ENCODE peak calls at places on chromosome 3, in eight cellular contexts. N, S, A, F, E, Q, R and Z are unnamed samples.

GRCh38 chr3:49219132-49219531 is 47.7 kb downstream of the KLHDC8B start:
- DNase-seq in N (no peak), S (no peak), A (no peak), F (no peak), E (no peak), Q (no peak), R (no peak), Z (no peak)

GRCh38 chr3:173750095-173750494 is 352.6 kb downstream of the NLGN1 start:
- DNase-seq in N (no peak), S (no peak), A (no peak), F (peak), E (no peak), Q (no peak), R (no peak), Z (no peak)

GRCh38 chr3:195916291-195916690 is 7.9 kb upstream of the TNK2 start:
- DNase-seq in N (no peak), S (no peak), A (no peak), F (no peak), E (no peak), Q (no peak), R (no peak), Z (no peak)

GRCh38 chr3:139357899-139358298 is 14.1 kb downstream of the MRPS22 start:
- DNase-seq in N (no peak), S (no peak), A (no peak), F (no peak), E (peak), Q (no peak), R (no peak), Z (no peak)

GRCh38 chr3:123595396-123595795 is 10.5 kb upstream of the HACD2 start:
- DNase-seq in N (no peak), S (no peak), A (no peak), F (no peak), E (no peak), Q (no peak), R (no peak), Z (no peak)

GRCh38 chr3:115486880-115487279 is 136.4 kb upstream of the GAP43 start:
- DNase-seq in N (no peak), S (no peak), A (no peak), F (no peak), E (no peak), Q (no peak), R (no peak), Z (no peak)

GRCh38 chr3:120198305-120198878 is 86.6 kb downstream of the GPR156 start:
- DNase-seq in N (no peak), S (peak), A (no peak), F (peak), E (no peak), Q (peak), R (no peak), Z (no peak)

GRCh38 chr3:113273604-113274003 is 62.2 kb downstream of the BOC start:
- DNase-seq in N (no peak), S (no peak), A (no peak), F (no peak), E (no peak), Q (no peak), R (no peak), Z (no peak)

GRCh38 chr3:11803977-11804903 is 42.4 kb downstream of the TAMM41 start:
- DNase-seq in N (peak), S (peak), A (peak), F (peak), E (peak), Q (peak), R (peak), Z (no peak)

GRCh38 chr3:73624363-73625123 is at the start of gene PDZRN3:
- DNase-seq in N (peak), S (no peak), A (peak), F (peak), E (no peak), Q (no peak), R (peak), Z (peak)

GRCh38 chr3:28677581-28677980 is 329.0 kb upstream of the AZI2 start:
- DNase-seq in N (no peak), S (no peak), A (no peak), F (no peak), E (no peak), Q (no peak), R (no peak), Z (no peak)

GRCh38 chr3:56125358-56126005 is 342.8 kb downstream of the ERC2 start:
- DNase-seq in N (no peak), S (peak), A (no peak), F (peak), E (no peak), Q (peak), R (no peak), Z (no peak)

GRCh38 chr3:13015286-13016082 is 57.7 kb downstream of the IQSEC1 start:
- DNase-seq in N (peak), S (no peak), A (peak), F (no peak), E (no peak), Q (peak), R (peak), Z (no peak)

GRCh38 chr3:111981457-111981763 is 2.6 kb downstream of the ABHD10 start:
- DNase-seq in N (no peak), S (no peak), A (no peak), F (no peak), E (no peak), Q (no peak), R (no peak), Z (no peak)

GRCh38 chr3:56042326-56042951 is 425.8 kb downstream of the ERC2 start:
- DNase-seq in N (no peak), S (peak), A (no peak), F (peak), E (no peak), Q (peak), R (no peak), Z (no peak)

GRCh38 chr3:125055913-125056705 is at the start of gene HEG1:
- DNase-seq in N (peak), S (peak), A (peak), F (peak), E (peak), Q (peak), R (peak), Z (peak)

GRCh38 chr3:140006331-140006730 is 71.3 kb downstream of the CLSTN2 start:
- DNase-seq in N (no peak), S (no peak), A (no peak), F (no peak), E (no peak), Q (no peak), R (no peak), Z (peak)

GRCh38 chr3:171839270-171839669 is 3.9 kb upstream of the TMEM212 start:
- DNase-seq in N (no peak), S (no peak), A (no peak), F (no peak), E (no peak), Q (no peak), R (no peak), Z (no peak)

GRCh38 chr3:43870110-43870509 is 179.4 kb downstream of the ABHD5 start:
- DNase-seq in N (no peak), S (peak), A (no peak), F (peak), E (no peak), Q (no peak), R (no peak), Z (peak)

GRCh38 chr3:115423170-115423569 is 200.1 kb upstream of the GAP43 start:
- DNase-seq in N (no peak), S (no peak), A (no peak), F (peak), E (no peak), Q (peak), R (no peak), Z (no peak)

GRCh38 chr3:123313889-123314288 is 112.1 kb downstream of the SEC22A start:
- DNase-seq in N (no peak), S (no peak), A (no peak), F (no peak), E (no peak), Q (no peak), R (no peak), Z (no peak)

GRCh38 chr3:149152420-149152819 is 23.0 kb downstream of the HPS3 start:
- DNase-seq in N (no peak), S (no peak), A (no peak), F (peak), E (peak), Q (peak), R (no peak), Z (no peak)

GRCh38 chr3:70067860-70068479 is 68.4 kb downstream of the SAMMSON start:
- DNase-seq in N (no peak), S (no peak), A (no peak), F (peak), E (no peak), Q (no peak), R (no peak), Z (no peak)

GRCh38 chr3:183274609-183275008 is 21.6 kb downstream of the B3GNT5 start:
- DNase-seq in N (no peak), S (no peak), A (no peak), F (no peak), E (no peak), Q (no peak), R (no peak), Z (no peak)

GRCh38 chr3:59573911-59574310 is 524.1 kb upstream of the CFAP20DC start:
- DNase-seq in N (peak), S (no peak), A (peak), F (peak), E (no peak), Q (no peak), R (no peak), Z (no peak)

GRCh38 chr3:101010316-101010715 is 17.1 kb upstream of the ABI3BP start:
- DNase-seq in N (no peak), S (no peak), A (no peak), F (no peak), E (no peak), Q (no peak), R (no peak), Z (no peak)

GRCh38 chr3:39000008-39000450 is 51.7 kb downstream of the SCN11A start:
- DNase-seq in N (no peak), S (peak), A (no peak), F (peak), E (peak), Q (peak), R (no peak), Z (no peak)

GRCh38 chr3:66178206-66178605 is 42.6 kb upstream of the SLC25A26 start:
- DNase-seq in N (no peak), S (no peak), A (no peak), F (no peak), E (no peak), Q (no peak), R (no peak), Z (no peak)

GRCh38 chr3:58588030-58588614 is 10.9 kb upstream of the FAM107A start:
- DNase-seq in N (no peak), S (no peak), A (no peak), F (peak), E (no peak), Q (peak), R (no peak), Z (no peak)

GRCh38 chr3:104763007-104763406 is 603.7 kb upstream of the ALCAM start:
- DNase-seq in N (no peak), S (no peak), A (peak), F (peak), E (no peak), Q (no peak), R (no peak), Z (no peak)

GRCh38 chr3:127371846-127372245 is 84.0 kb upstream of the PRR20G start:
- DNase-seq in N (no peak), S (no peak), A (no peak), F (no peak), E (no peak), Q (no peak), R (no peak), Z (no peak)

GRCh38 chr3:127374626-127375010 is 86.8 kb upstream of the PRR20G start:
- DNase-seq in N (no peak), S (no peak), A (no peak), F (no peak), E (no peak), Q (no peak), R (no peak), Z (no peak)

GRCh38 chr3:127371338-127371737 is 83.5 kb upstream of the PRR20G start:
- DNase-seq in N (no peak), S (no peak), A (no peak), F (no peak), E (no peak), Q (no peak), R (no peak), Z (no peak)

GRCh38 chr3:127375151-127375937 is 87.5 kb upstream of the PRR20G start:
- DNase-seq in N (no peak), S (no peak), A (no peak), F (no peak), E (no peak), Q (no peak), R (no peak), Z (peak)

GRCh38 chr3:127373701-127374625 is 86.1 kb upstream of the PRR20G start:
- DNase-seq in N (peak), S (peak), A (no peak), F (no peak), E (peak), Q (peak), R (no peak), Z (no peak)
- TF ChIP-seq CTCF in N (peak), S (no peak), A (peak), F (peak), E (peak), Q (peak), R (peak), Z (peak)

GRCh38 chr3:541328-541727 is 344.8 kb downstream of the CHL1 start:
- DNase-seq in N (no peak), S (no peak), A (no peak), F (no peak), E (no peak), Q (no peak), R (no peak), Z (no peak)

GRCh38 chr3:536417-536813 is 339.9 kb downstream of the CHL1 start:
- DNase-seq in N (no peak), S (no peak), A (no peak), F (no peak), E (no peak), Q (no peak), R (no peak), Z (no peak)

DNA sequence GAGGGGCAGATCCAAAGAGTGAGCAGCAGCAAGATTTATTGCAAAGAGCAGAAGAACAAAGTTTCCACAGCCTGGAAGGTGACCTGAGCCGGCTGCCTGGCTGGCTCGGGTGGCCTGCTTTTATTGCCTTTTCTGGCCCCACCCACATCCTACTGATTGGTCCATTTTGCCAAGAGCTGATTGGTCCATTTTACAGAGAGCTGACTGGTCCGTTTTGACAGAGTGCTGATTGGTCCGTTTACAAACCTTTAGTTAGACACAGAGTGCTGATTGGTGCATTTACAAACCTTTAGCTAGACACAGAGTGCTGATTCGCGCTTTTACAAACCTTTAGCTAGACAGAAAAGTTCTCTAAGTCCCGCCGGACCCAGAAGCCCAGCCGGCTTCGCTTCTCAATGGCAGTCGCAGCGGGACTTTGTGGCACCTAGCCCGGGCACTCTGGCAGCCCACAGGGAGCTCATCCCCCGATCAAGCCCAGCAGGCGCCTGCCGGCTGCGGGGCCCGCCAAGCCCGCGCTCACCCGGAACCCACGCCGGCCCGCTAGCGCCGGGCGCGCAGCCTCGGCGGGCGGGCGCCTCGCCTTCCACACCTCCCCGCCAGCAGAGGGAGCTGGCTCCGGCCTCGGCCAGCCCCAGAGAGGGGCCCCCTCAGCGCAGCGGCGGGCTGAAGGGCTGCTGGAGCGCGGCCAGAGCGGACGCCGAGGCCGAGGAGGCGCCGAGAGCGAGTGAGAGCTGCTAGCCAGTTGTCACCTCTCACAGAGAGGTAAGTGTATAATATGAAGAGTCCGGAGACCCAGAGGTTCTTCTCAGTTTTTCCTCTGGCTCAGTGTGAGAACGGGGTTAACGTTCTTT is 339.2 kb downstream of the CHL1 start:
- DNase-seq in N (peak), S (no peak), A (no peak), F (peak), E (no peak), Q (no peak), R (peak), Z (no peak)
- TF ChIP-seq CTCF in N (no peak), S (no peak), A (peak), F (no peak), E (no peak), Q (no peak), R (no peak), Z (no peak)

DNA sequence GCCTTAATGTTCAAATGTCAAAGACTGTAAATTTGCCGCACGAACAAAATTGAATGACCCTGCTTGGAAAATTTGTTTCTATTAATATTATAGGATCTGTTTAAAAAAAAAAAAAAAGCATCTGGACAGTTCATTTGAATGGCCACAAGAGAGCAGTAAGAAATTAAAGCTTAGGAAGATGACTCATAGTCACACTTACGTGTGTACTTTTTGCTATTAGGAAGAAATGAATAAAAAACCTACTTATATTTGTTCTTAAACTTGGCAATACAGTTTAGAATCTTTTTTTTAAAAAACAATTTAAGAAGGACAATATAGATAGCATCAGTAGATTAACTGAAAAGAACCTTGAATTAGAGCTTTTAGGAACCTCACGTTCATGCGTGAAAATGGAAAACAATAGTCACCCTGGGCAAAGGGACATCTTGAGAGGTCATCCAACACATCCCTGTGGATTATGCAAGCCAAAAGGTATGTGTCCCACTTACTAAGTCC is 621.8 kb downstream of the MECOM start:
- DNase-seq in N (no peak), S (peak), A (no peak), F (peak), E (no peak), Q (peak), R (no peak), Z (no peak)
- TF ChIP-seq CTCF in N (peak), S (peak), A (peak), F (peak), E (no peak), Q (peak), R (peak), Z (peak)

GRCh38 chr3:16658004-16658932 is 53.0 kb upstream of the DAZL start:
- DNase-seq in N (no peak), S (no peak), A (no peak), F (peak), E (no peak), Q (peak), R (no peak), Z (no peak)
- TF ChIP-seq CTCF in N (no peak), S (no peak), A (peak), F (peak), E (no peak), Q (no peak), R (no peak), Z (peak)

GRCh38 chr3:50532062-50532705 is 28.8 kb upstream of the CACNA2D2 start:
- DNase-seq in N (no peak), S (no peak), A (no peak), F (peak), E (no peak), Q (no peak), R (no peak), Z (no peak)
- TF ChIP-seq CTCF in N (no peak), S (no peak), A (no peak), F (peak), E (no peak), Q (no peak), R (no peak), Z (peak)

DNA sequence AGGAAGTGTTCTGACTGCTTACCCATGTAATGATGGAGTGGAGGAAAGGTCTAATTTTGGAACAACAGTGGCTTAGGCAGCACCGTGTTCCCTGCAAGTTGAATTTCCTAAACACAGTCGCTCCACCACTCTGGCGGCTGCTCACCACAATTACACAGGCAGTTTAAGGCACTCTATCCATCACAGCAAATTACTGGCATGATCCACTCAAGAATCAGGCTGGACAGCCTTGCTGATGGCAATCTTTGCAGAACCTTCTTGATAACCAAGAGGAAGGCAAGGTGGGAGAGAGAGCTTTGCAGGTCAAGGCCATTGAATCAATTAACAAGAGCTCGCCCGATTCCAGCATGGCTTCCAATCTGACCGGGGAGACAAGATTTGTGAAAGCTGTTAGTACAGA is 104.8 kb upstream of the VEPH1 start:
- DNase-seq in N (no peak), S (no peak), A (no peak), F (no peak), E (no peak), Q (no peak), R (no peak), Z (no peak)
- TF ChIP-seq CTCF in N (no peak), S (no peak), A (no peak), F (no peak), E (no peak), Q (no peak), R (no peak), Z (no peak)

GRCh38 chr3:26484140-26484539 is 138.4 kb upstream of the LRRC3B start:
- DNase-seq in N (no peak), S (no peak), A (no peak), F (no peak), E (no peak), Q (peak), R (no peak), Z (no peak)
- TF ChIP-seq CTCF in N (no peak), S (no peak), A (no peak), F (no peak), E (no peak), Q (no peak), R (no peak), Z (no peak)

DNA sequence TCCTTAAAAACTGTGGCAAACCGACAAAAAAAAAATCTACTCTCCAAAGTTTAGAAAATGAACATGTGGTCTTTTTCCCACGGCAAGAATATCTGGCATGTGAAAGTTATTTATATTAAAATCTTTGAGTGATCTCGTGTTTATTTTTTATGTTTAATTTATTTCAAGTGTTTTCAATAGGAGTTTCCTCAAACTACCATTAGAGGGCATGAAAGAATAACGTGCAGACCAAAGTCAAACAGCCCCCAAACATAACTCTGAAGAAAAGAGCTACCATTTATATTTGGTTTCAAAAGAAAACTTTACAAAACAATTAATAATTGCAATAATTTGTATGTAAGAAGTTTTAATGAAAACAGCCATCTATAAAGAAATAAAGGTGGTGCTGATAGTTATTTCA is 286.3 kb downstream of the ZIC4 start:
- DNase-seq in N (no peak), S (no peak), A (no peak), F (peak), E (no peak), Q (peak), R (no peak), Z (no peak)
- TF ChIP-seq CTCF in N (peak), S (peak), A (peak), F (peak), E (peak), Q (no peak), R (no peak), Z (peak)